ENCODE peak calls at places on chromosomes 16 and 17, in five cellular contexts. G is HTR-8/SVneo, S is AG10803, H is midbrain, M is cardiac muscle cell. C is an unnamed sample.

GRCh38 chr16:68762996-68763756 is 26.1 kb downstream of the CDH1 start:
- DNase-seq in H (no peak), G (no peak), M (no peak), S (peak), C (no peak)

GRCh38 chr17:338442-339192 is 14.0 kb downstream of the RPH3AL start:
- DNase-seq in S (no peak), H (no peak), G (no peak), M (no peak), C (no peak)

GRCh38 chr17:18382441-18383078 is 5.0 kb downstream of the EVPLL start:
- DNase-seq in H (no peak), S (no peak), M (no peak), G (no peak), C (no peak)

GRCh38 chr16:20298452-20298851 is 28.9 kb downstream of the GP2 start:
- DNase-seq in M (no peak), G (no peak), S (no peak), H (no peak), C (no peak)

GRCh38 chr17:8421571-8421970 is 14.1 kb upstream of the NDEL1 start:
- DNase-seq in M (no peak), H (no peak), S (peak), G (no peak), C (no peak)

GRCh38 chr17:77485089-77485833 is 344.5 kb downstream of the SEC14L1 start:
- DNase-seq in M (no peak), H (no peak), S (no peak), G (no peak), C (no peak)

GRCh38 chr16:68309798-68310197 is 948 bp downstream of the SLC7A6OS start:
- DNase-seq in S (no peak), M (no peak), G (no peak), H (no peak), C (no peak)

GRCh38 chr17:50501054-50501453 is 7.2 kb upstream of the MYCBPAP start:
- DNase-seq in S (no peak), G (no peak), H (no peak), M (peak), C (no peak)

GRCh38 chr16:12729448-12729847 is 74.2 kb downstream of the CPPED1 start:
- DNase-seq in M (no peak), S (peak), H (no peak), G (no peak), C (no peak)

GRCh38 chr17:7141824-7142223 is 27.2 kb upstream of the ASGR2 start:
- DNase-seq in M (no peak), H (no peak), G (no peak), S (no peak), C (no peak)

GRCh38 chr16:19431636-19432340 is 14.1 kb downstream of the TMC5 start:
- DNase-seq in M (no peak), G (no peak), H (no peak), S (no peak), C (no peak)

GRCh38 chr16:51939371-51940005 is 607.5 kb downstream of the TOX3 start:
- DNase-seq in H (no peak), S (no peak), G (no peak), M (no peak), C (peak)

GRCh38 chr16:1300664-1301476 is 8.6 kb upstream of the UBE2I start:
- DNase-seq in S (peak), M (peak), G (peak), H (peak), C (peak)

GRCh38 chr17:19978803-19979202 is 1.2 kb upstream of the AKAP10 start:
- DNase-seq in M (no peak), G (no peak), H (no peak), S (no peak), C (no peak)

GRCh38 chr17:82230627-82231311 is 1.9 kb downstream of the SLC16A3 start:
- DNase-seq in S (peak), G (no peak), M (peak), H (peak), C (peak)

GRCh38 chr17:36687736-36688135 is 86.4 kb downstream of the MRM1 start:
- DNase-seq in S (no peak), M (no peak), G (no peak), H (no peak), C (no peak)

GRCh38 chr17:7133424-7133823 is 18.8 kb upstream of the ASGR2 start:
- DNase-seq in S (no peak), M (no peak), G (no peak), H (no peak), C (no peak)

GRCh38 chr17:61309857-61310256 is 89.8 kb upstream of the TBX2 start:
- DNase-seq in M (no peak), H (no peak), S (peak), G (peak), C (no peak)

GRCh38 chr16:31224092-31224955 is 7.4 kb upstream of the PYDC1 start:
- DNase-seq in M (no peak), S (no peak), G (no peak), H (no peak), C (no peak)

GRCh38 chr16:27374231-27374793 is 27.7 kb upstream of the IL21R start:
- DNase-seq in H (peak), G (no peak), M (no peak), S (no peak), C (no peak)

GRCh38 chr17:76395980-76396379 is 11.6 kb downstream of the SPHK1 start:
- DNase-seq in H (no peak), M (no peak), G (no peak), S (no peak), C (no peak)

GRCh38 chr17:65220732-65221131 is 83.6 kb downstream of the RGS9 start:
- DNase-seq in M (no peak), S (peak), G (peak), H (no peak), C (no peak)

GRCh38 chr16:24737391-24737871 is 8.0 kb downstream of the TNRC6A start:
- DNase-seq in G (no peak), S (peak), M (no peak), H (no peak), C (no peak)

GRCh38 chr17:49210158-49211029 is at the start of the genes ABI3 and GNGT2:
- DNase-seq in S (no peak), H (no peak), G (peak), M (no peak), C (no peak)

GRCh38 chr16:71499775-71500364 is 10.7 kb upstream of the ZNF19 start:
- DNase-seq in M (peak), H (peak), S (peak), G (peak), C (peak)

GRCh38 chr17:28524476-28525415 is 18.6 kb downstream of the FOXN1 start:
- DNase-seq in H (no peak), S (peak), M (peak), G (peak), C (no peak)

GRCh38 chr16:81445926-81446317 is 1.3 kb downstream of the CMIP start:
- DNase-seq in H (no peak), M (peak), G (no peak), S (no peak), C (no peak)

GRCh38 chr16:3113765-3114479 is 1.5 kb downstream of the ZNF205 start:
- DNase-seq in M (no peak), S (no peak), H (no peak), G (no peak), C (peak)

GRCh38 chr17:348692-349425 is 3.7 kb downstream of the RPH3AL start:
- DNase-seq in S (no peak), H (no peak), G (no peak), M (no peak), C (no peak)

GRCh38 chr16:9061358-9061813 is 30.1 kb upstream of the HAPSTR1 start:
- DNase-seq in G (no peak), M (peak), S (no peak), H (peak), C (no peak)

GRCh38 chr17:38333635-38334295 is 10.0 kb downstream of the GPR179 start:
- DNase-seq in G (peak), S (no peak), M (peak), H (no peak), C (peak)

GRCh38 chr17:60641126-60641525 is 36.5 kb upstream of the BCAS3 start:
- DNase-seq in M (no peak), G (no peak), S (peak), H (no peak), C (no peak)

GRCh38 chr16:4639899-4640509 is 15.4 kb downstream of the MGRN1 start:
- DNase-seq in H (no peak), S (no peak), G (no peak), M (no peak), C (no peak)

GRCh38 chr16:87470332-87470731 is 22.5 kb downstream of the ZCCHC14 start:
- DNase-seq in H (no peak), G (no peak), S (no peak), M (no peak), C (no peak)

GRCh38 chr17:78645421-78646295 is 68.5 kb upstream of the DNAH17 start:
- DNase-seq in G (peak), M (no peak), S (no peak), H (peak), C (peak)

GRCh38 chr16:19555938-19556778 is 655 bp downstream of the VPS35L start:
- DNase-seq in G (no peak), S (peak), H (no peak), M (peak), C (peak)